ENCODE peak calls at places on chromosomes 7 and 10, in ten cellular contexts. V, A, Q, P, U, J, B, G, R and S are unnamed samples.

GRCh38 chr7:27685209-27685608 is 22.5 kb upstream of the HIBADH start:
- DNase-seq in V (no peak), G (peak; percentile 46), R (no peak), Q (no peak), B (no peak), J (no peak), P (no peak), U (no peak), A (no peak), S (no peak)

GRCh38 chr10:22293747-22294404 is 22.3 kb upstream of the COMMD3 start:
- DNase-seq in G (no peak), P (no peak), A (no peak), U (no peak), V (no peak), J (no peak), B (no peak), Q (no peak), R (no peak), S (no peak)

GRCh38 chr7:6299774-6300173 is 27.4 kb upstream of the CYTH3 start:
- DNase-seq in B (no peak), R (no peak), U (no peak), P (no peak), V (no peak), Q (no peak), G (no peak), J (no peak), A (no peak), S (no peak)

GRCh38 chr10:24849051-24849450 is 103.4 kb downstream of the PRTFDC1 start:
- DNase-seq in V (no peak), Q (no peak), P (no peak), A (no peak), R (no peak), J (no peak), B (no peak), G (no peak), U (no peak), S (no peak)

GRCh38 chr7:23044581-23044980 is 30.7 kb upstream of the HYCC1 start:
- DNase-seq in V (no peak), Q (no peak), A (no peak), G (no peak), J (no peak), U (no peak), R (no peak), P (no peak), B (no peak), S (no peak)

GRCh38 chr7:88184848-88185304 is 35.0 kb downstream of the SRI start:
- DNase-seq in B (peak; percentile 5), J (no peak), V (no peak), Q (no peak), R (no peak), G (peak; percentile 78), U (peak; percentile 1), P (no peak), A (peak; percentile 12), S (peak; percentile 80)

GRCh38 chr10:79049931-79050895 is 18.6 kb upstream of the ZMIZ1 start:
- DNase-seq in U (no peak), Q (no peak), V (no peak), B (no peak), G (no peak), P (no peak), R (no peak), A (peak; percentile 36), J (no peak), S (no peak)

GRCh38 chr10:62814901-62815372 is 1.2 kb downstream of the EGR2 start:
- DNase-seq in A (peak; percentile 47), Q (no peak), P (no peak), V (no peak), U (peak; percentile 43), B (no peak), J (no peak), R (peak; percentile 65), G (no peak), S (no peak)

GRCh38 chr10:18473424-18474110 is 177.8 kb downstream of the NSUN6 start:
- DNase-seq in U (no peak), R (no peak), Q (no peak), P (no peak), V (no peak), G (no peak), B (no peak), A (no peak), J (no peak), S (no peak)

GRCh38 chr7:78571292-78571691 is 772.7 kb downstream of the PHTF2 start:
- DNase-seq in U (no peak), Q (no peak), V (no peak), J (no peak), B (no peak), P (no peak), G (no peak), A (no peak), R (no peak), S (no peak)

GRCh38 chr7:149856583-149856982 is 17.2 kb upstream of the ATP6V0E2 start:
- DNase-seq in V (no peak), G (no peak), Q (no peak), A (no peak), U (no peak), J (no peak), B (no peak), R (no peak), P (no peak), S (no peak)

GRCh38 chr7:84219310-84219709 is 24.7 kb upstream of the SEMA3A start:
- DNase-seq in A (no peak), B (no peak), P (no peak), U (no peak), Q (no peak), J (no peak), V (no peak), R (no peak), G (no peak), S (no peak)

GRCh38 chr7:149733554-149734513 is 39.6 kb downstream of the ZNF467 start:
- DNase-seq in G (no peak), Q (no peak), R (no peak), B (no peak), U (no peak), J (no peak), P (no peak), V (no peak), A (no peak), S (no peak)